ENCODE peak calls at places on chromosomes 3 and 15, in five cellular contexts. One of them, this sample, is unnamed.

GRCh38 chr3:46852329-46852720 is 10.9 kb downstream of the MYL3 start:
- DNase-seq in Kasumi-1: no peak
- DNase-seq in stimulated activated CD4-positive, alpha-beta T cell treated with anti-CD3 and anti-CD28 coated beads, Interleukin-15, amount 100 ng/mL, for 48 hours: no peak
- DNase-seq in posterior cingulate gyrus: no peak
- DNase-seq in SJSA1: no peak
- DNase-seq in this sample: no peak

GRCh38 chr3:13689373-13690265 is 140.7 kb downstream of the FBLN2 start:
- DNase-seq in Kasumi-1: no peak
- DNase-seq in stimulated activated CD4-positive, alpha-beta T cell treated with anti-CD3 and anti-CD28 coated beads, Interleukin-15, amount 100 ng/mL, for 48 hours: no peak
- DNase-seq in posterior cingulate gyrus: no peak
- DNase-seq in SJSA1: no peak
- DNase-seq in this sample: no peak

GRCh38 chr3:115784739-115785571 is 161.6 kb downstream of the GAP43 start:
- DNase-seq in Kasumi-1: peak; percentile 45
- DNase-seq in stimulated activated CD4-positive, alpha-beta T cell treated with anti-CD3 and anti-CD28 coated beads, Interleukin-15, amount 100 ng/mL, for 48 hours: no peak
- DNase-seq in posterior cingulate gyrus: no peak
- DNase-seq in SJSA1: peak; percentile 43
- DNase-seq in this sample: no peak

GRCh38 chr3:123834631-123835030 is 49.5 kb downstream of the MYLK start:
- DNase-seq in Kasumi-1: no peak
- DNase-seq in stimulated activated CD4-positive, alpha-beta T cell treated with anti-CD3 and anti-CD28 coated beads, Interleukin-15, amount 100 ng/mL, for 48 hours: no peak
- DNase-seq in posterior cingulate gyrus: no peak
- DNase-seq in SJSA1: peak; percentile 56
- DNase-seq in this sample: no peak

GRCh38 chr3:120678331-120678845 is 3.7 kb downstream of the HGD start:
- DNase-seq in Kasumi-1: peak; percentile 88
- DNase-seq in stimulated activated CD4-positive, alpha-beta T cell treated with anti-CD3 and anti-CD28 coated beads, Interleukin-15, amount 100 ng/mL, for 48 hours: no peak
- DNase-seq in posterior cingulate gyrus: no peak
- DNase-seq in SJSA1: no peak
- DNase-seq in this sample: peak; percentile 63

GRCh38 chr3:181457190-181457589 is 254.5 kb upstream of the SOX2 start:
- DNase-seq in Kasumi-1: no peak
- DNase-seq in stimulated activated CD4-positive, alpha-beta T cell treated with anti-CD3 and anti-CD28 coated beads, Interleukin-15, amount 100 ng/mL, for 48 hours: no peak
- DNase-seq in posterior cingulate gyrus: peak; percentile 93
- DNase-seq in SJSA1: no peak
- DNase-seq in this sample: no peak

GRCh38 chr3:192858849-192859585 is 58.6 kb downstream of the MB21D2 start:
- DNase-seq in Kasumi-1: no peak
- DNase-seq in stimulated activated CD4-positive, alpha-beta T cell treated with anti-CD3 and anti-CD28 coated beads, Interleukin-15, amount 100 ng/mL, for 48 hours: no peak
- DNase-seq in posterior cingulate gyrus: no peak
- DNase-seq in SJSA1: no peak
- DNase-seq in this sample: no peak

GRCh38 chr3:195080571-195081141 is 190.3 kb downstream of the XXYLT1 start:
- DNase-seq in Kasumi-1: no peak
- DNase-seq in stimulated activated CD4-positive, alpha-beta T cell treated with anti-CD3 and anti-CD28 coated beads, Interleukin-15, amount 100 ng/mL, for 48 hours: no peak
- DNase-seq in posterior cingulate gyrus: peak; percentile 68
- DNase-seq in SJSA1: no peak
- DNase-seq in this sample: no peak

GRCh38 chr3:120983841-120984240 is 75.8 kb downstream of the STXBP5L start:
- DNase-seq in Kasumi-1: no peak
- DNase-seq in stimulated activated CD4-positive, alpha-beta T cell treated with anti-CD3 and anti-CD28 coated beads, Interleukin-15, amount 100 ng/mL, for 48 hours: no peak
- DNase-seq in posterior cingulate gyrus: no peak
- DNase-seq in SJSA1: no peak
- DNase-seq in this sample: no peak

GRCh38 chr15:39706252-39706651 is 76.4 kb downstream of the FSIP1 start:
- DNase-seq in Kasumi-1: no peak
- DNase-seq in stimulated activated CD4-positive, alpha-beta T cell treated with anti-CD3 and anti-CD28 coated beads, Interleukin-15, amount 100 ng/mL, for 48 hours: no peak
- DNase-seq in posterior cingulate gyrus: no peak
- DNase-seq in SJSA1: no peak
- DNase-seq in this sample: no peak

GRCh38 chr15:69994429-69995201 is 103.1 kb downstream of the TLE3 start:
- DNase-seq in Kasumi-1: no peak
- DNase-seq in stimulated activated CD4-positive, alpha-beta T cell treated with anti-CD3 and anti-CD28 coated beads, Interleukin-15, amount 100 ng/mL, for 48 hours: no peak
- DNase-seq in posterior cingulate gyrus: no peak
- DNase-seq in SJSA1: no peak
- DNase-seq in this sample: no peak

GRCh38 chr15:73575636-73576247 is 57.4 kb downstream of the NPTN start:
- DNase-seq in Kasumi-1: no peak
- DNase-seq in stimulated activated CD4-positive, alpha-beta T cell treated with anti-CD3 and anti-CD28 coated beads, Interleukin-15, amount 100 ng/mL, for 48 hours: no peak
- DNase-seq in posterior cingulate gyrus: no peak
- DNase-seq in SJSA1: no peak
- DNase-seq in this sample: no peak

GRCh38 chr3:12396475-12396874 is 87.8 kb upstream of the TSEN2 start:
- DNase-seq in Kasumi-1: no peak
- DNase-seq in stimulated activated CD4-positive, alpha-beta T cell treated with anti-CD3 and anti-CD28 coated beads, Interleukin-15, amount 100 ng/mL, for 48 hours: no peak
- DNase-seq in posterior cingulate gyrus: no peak
- DNase-seq in SJSA1: no peak
- DNase-seq in this sample: no peak

GRCh38 chr3:113819866-113820265 is 18.7 kb upstream of the GRAMD1C start:
- DNase-seq in Kasumi-1: no peak
- DNase-seq in stimulated activated CD4-positive, alpha-beta T cell treated with anti-CD3 and anti-CD28 coated beads, Interleukin-15, amount 100 ng/mL, for 48 hours: no peak
- DNase-seq in posterior cingulate gyrus: no peak
- DNase-seq in SJSA1: no peak
- DNase-seq in this sample: no peak

GRCh38 chr3:108293858-108294257 is 2.5 kb upstream of the HHLA2 start:
- DNase-seq in Kasumi-1: no peak
- DNase-seq in stimulated activated CD4-positive, alpha-beta T cell treated with anti-CD3 and anti-CD28 coated beads, Interleukin-15, amount 100 ng/mL, for 48 hours: no peak
- DNase-seq in posterior cingulate gyrus: no peak
- DNase-seq in SJSA1: no peak
- DNase-seq in this sample: no peak

GRCh38 chr15:58987036-58987435 is 427 bp upstream of the RNF111 start:
- DNase-seq in Kasumi-1: no peak
- DNase-seq in stimulated activated CD4-positive, alpha-beta T cell treated with anti-CD3 and anti-CD28 coated beads, Interleukin-15, amount 100 ng/mL, for 48 hours: no peak
- DNase-seq in posterior cingulate gyrus: no peak
- DNase-seq in SJSA1: no peak
- DNase-seq in this sample: no peak

GRCh38 chr3:8573342-8573926 is 71.2 kb downstream of the SSUH2 start:
- DNase-seq in Kasumi-1: no peak
- DNase-seq in stimulated activated CD4-positive, alpha-beta T cell treated with anti-CD3 and anti-CD28 coated beads, Interleukin-15, amount 100 ng/mL, for 48 hours: no peak
- DNase-seq in posterior cingulate gyrus: no peak
- DNase-seq in SJSA1: no peak
- DNase-seq in this sample: no peak

GRCh38 chr3:123602325-123602724 is 17.5 kb upstream of the HACD2 start:
- DNase-seq in Kasumi-1: no peak
- DNase-seq in stimulated activated CD4-positive, alpha-beta T cell treated with anti-CD3 and anti-CD28 coated beads, Interleukin-15, amount 100 ng/mL, for 48 hours: no peak
- DNase-seq in posterior cingulate gyrus: no peak
- DNase-seq in SJSA1: peak; percentile 56
- DNase-seq in this sample: no peak

GRCh38 chr3:138451595-138452162 is 17.3 kb downstream of the ESYT3 start:
- DNase-seq in Kasumi-1: no peak
- DNase-seq in stimulated activated CD4-positive, alpha-beta T cell treated with anti-CD3 and anti-CD28 coated beads, Interleukin-15, amount 100 ng/mL, for 48 hours: no peak
- DNase-seq in posterior cingulate gyrus: peak; percentile 79
- DNase-seq in SJSA1: no peak
- DNase-seq in this sample: no peak

GRCh38 chr15:56148099-56148498 is 95.6 kb downstream of the RFX7 start:
- DNase-seq in Kasumi-1: no peak
- DNase-seq in stimulated activated CD4-positive, alpha-beta T cell treated with anti-CD3 and anti-CD28 coated beads, Interleukin-15, amount 100 ng/mL, for 48 hours: no peak
- DNase-seq in posterior cingulate gyrus: no peak
- DNase-seq in SJSA1: no peak
- DNase-seq in this sample: no peak

GRCh38 chr3:59817511-59817910 is 767.7 kb upstream of the CFAP20DC start:
- DNase-seq in Kasumi-1: no peak
- DNase-seq in stimulated activated CD4-positive, alpha-beta T cell treated with anti-CD3 and anti-CD28 coated beads, Interleukin-15, amount 100 ng/mL, for 48 hours: no peak
- DNase-seq in posterior cingulate gyrus: no peak
- DNase-seq in SJSA1: no peak
- DNase-seq in this sample: no peak

GRCh38 chr15:40458495-40459371 is 12.1 kb upstream of the CHST14 start:
- DNase-seq in Kasumi-1: no peak
- DNase-seq in stimulated activated CD4-positive, alpha-beta T cell treated with anti-CD3 and anti-CD28 coated beads, Interleukin-15, amount 100 ng/mL, for 48 hours: no peak
- DNase-seq in posterior cingulate gyrus: peak; percentile 67
- DNase-seq in SJSA1: no peak
- DNase-seq in this sample: no peak

GRCh38 chr3:124774305-124774673 is 44.0 kb downstream of the UMPS start:
- DNase-seq in Kasumi-1: no peak
- DNase-seq in stimulated activated CD4-positive, alpha-beta T cell treated with anti-CD3 and anti-CD28 coated beads, Interleukin-15, amount 100 ng/mL, for 48 hours: no peak
- DNase-seq in posterior cingulate gyrus: no peak
- DNase-seq in SJSA1: peak; percentile 87
- DNase-seq in this sample: no peak

GRCh38 chr3:57896691-57897090 is 111.5 kb upstream of the FLNB start:
- DNase-seq in Kasumi-1: no peak
- DNase-seq in stimulated activated CD4-positive, alpha-beta T cell treated with anti-CD3 and anti-CD28 coated beads, Interleukin-15, amount 100 ng/mL, for 48 hours: no peak
- DNase-seq in posterior cingulate gyrus: no peak
- DNase-seq in SJSA1: no peak
- DNase-seq in this sample: no peak

GRCh38 chr15:97168704-97169475 is 791.6 kb upstream of the ARRDC4 start:
- DNase-seq in Kasumi-1: no peak
- DNase-seq in stimulated activated CD4-positive, alpha-beta T cell treated with anti-CD3 and anti-CD28 coated beads, Interleukin-15, amount 100 ng/mL, for 48 hours: no peak
- DNase-seq in posterior cingulate gyrus: no peak
- DNase-seq in SJSA1: no peak
- DNase-seq in this sample: no peak

GRCh38 chr15:68874788-68875187 is 54.1 kb upstream of the ANP32A start:
- DNase-seq in Kasumi-1: no peak
- DNase-seq in stimulated activated CD4-positive, alpha-beta T cell treated with anti-CD3 and anti-CD28 coated beads, Interleukin-15, amount 100 ng/mL, for 48 hours: no peak
- DNase-seq in posterior cingulate gyrus: no peak
- DNase-seq in SJSA1: no peak
- DNase-seq in this sample: no peak

GRCh38 chr15:80317389-80318169 is 65.6 kb upstream of the CTXND1 start:
- DNase-seq in Kasumi-1: no peak
- DNase-seq in stimulated activated CD4-positive, alpha-beta T cell treated with anti-CD3 and anti-CD28 coated beads, Interleukin-15, amount 100 ng/mL, for 48 hours: no peak
- DNase-seq in posterior cingulate gyrus: no peak
- DNase-seq in SJSA1: no peak
- DNase-seq in this sample: no peak

GRCh38 chr3:107204121-107204520 is 173.1 kb upstream of the CCDC54 start:
- DNase-seq in Kasumi-1: no peak
- DNase-seq in stimulated activated CD4-positive, alpha-beta T cell treated with anti-CD3 and anti-CD28 coated beads, Interleukin-15, amount 100 ng/mL, for 48 hours: no peak
- DNase-seq in posterior cingulate gyrus: no peak
- DNase-seq in SJSA1: no peak
- DNase-seq in this sample: no peak

GRCh38 chr15:77959094-77959879 is 118.2 kb downstream of the TBC1D2B start:
- DNase-seq in Kasumi-1: peak; percentile 60
- DNase-seq in stimulated activated CD4-positive, alpha-beta T cell treated with anti-CD3 and anti-CD28 coated beads, Interleukin-15, amount 100 ng/mL, for 48 hours: peak; percentile 61
- DNase-seq in posterior cingulate gyrus: peak; percentile 95
- DNase-seq in SJSA1: peak; percentile 87
- DNase-seq in this sample: peak; percentile 25